ENCODE peak calls at places on chromosomes 6 and 20, in ten cellular contexts. One of them, this sample, is unnamed.

GRCh38 chr6:8658391-8658790 is 223.0 kb upstream of the SLC35B3 start:
- DNase-seq in activated T-cell treated with anti-CD3 and anti-CD28 coated beads, Interleukin-2, amount 50 U/mL, for 72 hours: no peak
- DNase-seq in cardiac fibroblast: no peak
- DNase-seq in central memory CD4-positive, alpha-beta T cell: no peak
- DNase-seq in NCI-H510A treated with DMSO at 0.1 percent for 48 hours: no peak
- DNase-seq in NCI-H1436 treated with DMSO at 0.1 percent for 48 hours: no peak
- DNase-seq in C1 segment of cervical spinal cord: no peak
- DNase-seq in hippocampal formation: no peak
- DNase-seq in activated CD4-positive, CD25-positive, alpha-beta regulatory T cell: no peak
- DNase-seq in amniotic stem cell: no peak
- DNase-seq in this sample: no peak

GRCh38 chr20:47741669-47742345 is 43.5 kb downstream of the SULF2 start:
- DNase-seq in central memory CD4-positive, alpha-beta T cell: no peak
- DNase-seq in activated T-cell treated with anti-CD3 and anti-CD28 coated beads, Interleukin-2, amount 50 U/mL, for 72 hours: no peak
- DNase-seq in activated CD4-positive, CD25-positive, alpha-beta regulatory T cell: no peak
- DNase-seq in amniotic stem cell: no peak
- DNase-seq in NCI-H510A treated with DMSO at 0.1 percent for 48 hours: no peak
- DNase-seq in NCI-H1436 treated with DMSO at 0.1 percent for 48 hours: no peak
- DNase-seq in hippocampal formation: no peak
- DNase-seq in cardiac fibroblast: no peak
- DNase-seq in C1 segment of cervical spinal cord: no peak
- DNase-seq in this sample: no peak

GRCh38 chr6:117418320-117418719 is 7.4 kb downstream of the ROS1 start:
- DNase-seq in activated T-cell treated with anti-CD3 and anti-CD28 coated beads, Interleukin-2, amount 50 U/mL, for 72 hours: no peak
- DNase-seq in NCI-H1436 treated with DMSO at 0.1 percent for 48 hours: no peak
- DNase-seq in NCI-H510A treated with DMSO at 0.1 percent for 48 hours: no peak
- DNase-seq in C1 segment of cervical spinal cord: no peak
- DNase-seq in amniotic stem cell: no peak
- DNase-seq in activated CD4-positive, CD25-positive, alpha-beta regulatory T cell: no peak
- DNase-seq in hippocampal formation: no peak
- DNase-seq in cardiac fibroblast: no peak
- DNase-seq in central memory CD4-positive, alpha-beta T cell: no peak
- DNase-seq in this sample: no peak

GRCh38 chr6:159718634-159719033 is 8.7 kb upstream of the WTAP start:
- DNase-seq in amniotic stem cell: no peak
- DNase-seq in activated T-cell treated with anti-CD3 and anti-CD28 coated beads, Interleukin-2, amount 50 U/mL, for 72 hours: no peak
- DNase-seq in C1 segment of cervical spinal cord: no peak
- DNase-seq in NCI-H1436 treated with DMSO at 0.1 percent for 48 hours: no peak
- DNase-seq in cardiac fibroblast: no peak
- DNase-seq in central memory CD4-positive, alpha-beta T cell: no peak
- DNase-seq in NCI-H510A treated with DMSO at 0.1 percent for 48 hours: no peak
- DNase-seq in activated CD4-positive, CD25-positive, alpha-beta regulatory T cell: no peak
- DNase-seq in hippocampal formation: no peak
- DNase-seq in this sample: no peak

GRCh38 chr20:55094353-55094861 is 619.0 kb downstream of the DOK5 start:
- DNase-seq in amniotic stem cell: no peak
- DNase-seq in central memory CD4-positive, alpha-beta T cell: no peak
- DNase-seq in NCI-H510A treated with DMSO at 0.1 percent for 48 hours: no peak
- DNase-seq in cardiac fibroblast: no peak
- DNase-seq in hippocampal formation: no peak
- DNase-seq in activated CD4-positive, CD25-positive, alpha-beta regulatory T cell: no peak
- DNase-seq in activated T-cell treated with anti-CD3 and anti-CD28 coated beads, Interleukin-2, amount 50 U/mL, for 72 hours: no peak
- DNase-seq in C1 segment of cervical spinal cord: no peak
- DNase-seq in NCI-H1436 treated with DMSO at 0.1 percent for 48 hours: no peak
- DNase-seq in this sample: no peak

GRCh38 chr6:44388135-44388487 is 605 bp downstream of the CDC5L start:
- DNase-seq in central memory CD4-positive, alpha-beta T cell: no peak
- DNase-seq in hippocampal formation: no peak
- DNase-seq in NCI-H510A treated with DMSO at 0.1 percent for 48 hours: peak
- DNase-seq in NCI-H1436 treated with DMSO at 0.1 percent for 48 hours: no peak
- DNase-seq in cardiac fibroblast: no peak
- DNase-seq in activated CD4-positive, CD25-positive, alpha-beta regulatory T cell: no peak
- DNase-seq in amniotic stem cell: no peak
- DNase-seq in C1 segment of cervical spinal cord: no peak
- DNase-seq in activated T-cell treated with anti-CD3 and anti-CD28 coated beads, Interleukin-2, amount 50 U/mL, for 72 hours: no peak
- DNase-seq in this sample: no peak

GRCh38 chr6:55980627-55981211 is 105.3 kb upstream of the BMP5 start:
- DNase-seq in central memory CD4-positive, alpha-beta T cell: no peak
- DNase-seq in NCI-H1436 treated with DMSO at 0.1 percent for 48 hours: no peak
- DNase-seq in amniotic stem cell: peak
- DNase-seq in C1 segment of cervical spinal cord: no peak
- DNase-seq in activated T-cell treated with anti-CD3 and anti-CD28 coated beads, Interleukin-2, amount 50 U/mL, for 72 hours: no peak
- DNase-seq in NCI-H510A treated with DMSO at 0.1 percent for 48 hours: peak
- DNase-seq in activated CD4-positive, CD25-positive, alpha-beta regulatory T cell: no peak
- DNase-seq in cardiac fibroblast: peak
- DNase-seq in hippocampal formation: peak
- DNase-seq in this sample: peak

GRCh38 chr6:151148111-151148510 is 91.7 kb upstream of the AKAP12 start:
- DNase-seq in activated T-cell treated with anti-CD3 and anti-CD28 coated beads, Interleukin-2, amount 50 U/mL, for 72 hours: no peak
- DNase-seq in cardiac fibroblast: no peak
- DNase-seq in NCI-H1436 treated with DMSO at 0.1 percent for 48 hours: no peak
- DNase-seq in central memory CD4-positive, alpha-beta T cell: no peak
- DNase-seq in activated CD4-positive, CD25-positive, alpha-beta regulatory T cell: no peak
- DNase-seq in hippocampal formation: no peak
- DNase-seq in NCI-H510A treated with DMSO at 0.1 percent for 48 hours: no peak
- DNase-seq in amniotic stem cell: no peak
- DNase-seq in C1 segment of cervical spinal cord: no peak
- DNase-seq in this sample: no peak

GRCh38 chr20:41900292-41900691 is 282.1 kb upstream of the CHD6 start:
- DNase-seq in NCI-H1436 treated with DMSO at 0.1 percent for 48 hours: no peak
- DNase-seq in activated T-cell treated with anti-CD3 and anti-CD28 coated beads, Interleukin-2, amount 50 U/mL, for 72 hours: no peak
- DNase-seq in amniotic stem cell: no peak
- DNase-seq in NCI-H510A treated with DMSO at 0.1 percent for 48 hours: no peak
- DNase-seq in hippocampal formation: no peak
- DNase-seq in cardiac fibroblast: no peak
- DNase-seq in activated CD4-positive, CD25-positive, alpha-beta regulatory T cell: no peak
- DNase-seq in C1 segment of cervical spinal cord: no peak
- DNase-seq in central memory CD4-positive, alpha-beta T cell: no peak
- DNase-seq in this sample: no peak

GRCh38 chr20:34082232-34082887 is 29.7 kb downstream of the EIF2S2 start:
- DNase-seq in central memory CD4-positive, alpha-beta T cell: no peak
- DNase-seq in NCI-H510A treated with DMSO at 0.1 percent for 48 hours: no peak
- DNase-seq in amniotic stem cell: no peak
- DNase-seq in activated T-cell treated with anti-CD3 and anti-CD28 coated beads, Interleukin-2, amount 50 U/mL, for 72 hours: no peak
- DNase-seq in cardiac fibroblast: no peak
- DNase-seq in activated CD4-positive, CD25-positive, alpha-beta regulatory T cell: no peak
- DNase-seq in NCI-H1436 treated with DMSO at 0.1 percent for 48 hours: no peak
- DNase-seq in hippocampal formation: no peak
- DNase-seq in C1 segment of cervical spinal cord: no peak
- DNase-seq in this sample: no peak

GRCh38 chr6:37077459-37078296 is 72.2 kb downstream of the FGD2 start:
- DNase-seq in cardiac fibroblast: peak
- DNase-seq in activated T-cell treated with anti-CD3 and anti-CD28 coated beads, Interleukin-2, amount 50 U/mL, for 72 hours: no peak
- DNase-seq in C1 segment of cervical spinal cord: no peak
- DNase-seq in activated CD4-positive, CD25-positive, alpha-beta regulatory T cell: no peak
- DNase-seq in NCI-H510A treated with DMSO at 0.1 percent for 48 hours: no peak
- DNase-seq in NCI-H1436 treated with DMSO at 0.1 percent for 48 hours: no peak
- DNase-seq in amniotic stem cell: peak
- DNase-seq in hippocampal formation: no peak
- DNase-seq in central memory CD4-positive, alpha-beta T cell: no peak
- DNase-seq in this sample: no peak

GRCh38 chr6:20217476-20217855 is 5.2 kb upstream of the MBOAT1 start:
- DNase-seq in activated T-cell treated with anti-CD3 and anti-CD28 coated beads, Interleukin-2, amount 50 U/mL, for 72 hours: no peak
- DNase-seq in NCI-H1436 treated with DMSO at 0.1 percent for 48 hours: peak
- DNase-seq in NCI-H510A treated with DMSO at 0.1 percent for 48 hours: no peak
- DNase-seq in hippocampal formation: no peak
- DNase-seq in C1 segment of cervical spinal cord: no peak
- DNase-seq in amniotic stem cell: no peak
- DNase-seq in activated CD4-positive, CD25-positive, alpha-beta regulatory T cell: no peak
- DNase-seq in central memory CD4-positive, alpha-beta T cell: no peak
- DNase-seq in cardiac fibroblast: peak
- DNase-seq in this sample: no peak

GRCh38 chr20:51864967-51865366 is 62.6 kb upstream of the SALL4 start:
- DNase-seq in amniotic stem cell: no peak
- DNase-seq in activated T-cell treated with anti-CD3 and anti-CD28 coated beads, Interleukin-2, amount 50 U/mL, for 72 hours: no peak
- DNase-seq in hippocampal formation: no peak
- DNase-seq in central memory CD4-positive, alpha-beta T cell: no peak
- DNase-seq in C1 segment of cervical spinal cord: no peak
- DNase-seq in activated CD4-positive, CD25-positive, alpha-beta regulatory T cell: no peak
- DNase-seq in NCI-H1436 treated with DMSO at 0.1 percent for 48 hours: no peak
- DNase-seq in NCI-H510A treated with DMSO at 0.1 percent for 48 hours: no peak
- DNase-seq in cardiac fibroblast: no peak
- DNase-seq in this sample: no peak

GRCh38 chr6:44843734-44844133 is 456.2 kb downstream of the CDC5L start:
- DNase-seq in cardiac fibroblast: no peak
- DNase-seq in central memory CD4-positive, alpha-beta T cell: no peak
- DNase-seq in activated CD4-positive, CD25-positive, alpha-beta regulatory T cell: no peak
- DNase-seq in NCI-H510A treated with DMSO at 0.1 percent for 48 hours: no peak
- DNase-seq in amniotic stem cell: no peak
- DNase-seq in NCI-H1436 treated with DMSO at 0.1 percent for 48 hours: no peak
- DNase-seq in C1 segment of cervical spinal cord: no peak
- DNase-seq in activated T-cell treated with anti-CD3 and anti-CD28 coated beads, Interleukin-2, amount 50 U/mL, for 72 hours: no peak
- DNase-seq in hippocampal formation: no peak
- DNase-seq in this sample: no peak

GRCh38 chr20:38965264-38965663 is 3.1 kb downstream of the DHX35 start:
- DNase-seq in activated T-cell treated with anti-CD3 and anti-CD28 coated beads, Interleukin-2, amount 50 U/mL, for 72 hours: no peak
- DNase-seq in NCI-H1436 treated with DMSO at 0.1 percent for 48 hours: no peak
- DNase-seq in NCI-H510A treated with DMSO at 0.1 percent for 48 hours: no peak
- DNase-seq in activated CD4-positive, CD25-positive, alpha-beta regulatory T cell: no peak
- DNase-seq in C1 segment of cervical spinal cord: no peak
- DNase-seq in hippocampal formation: no peak
- DNase-seq in central memory CD4-positive, alpha-beta T cell: no peak
- DNase-seq in amniotic stem cell: no peak
- DNase-seq in cardiac fibroblast: no peak
- DNase-seq in this sample: no peak

GRCh38 chr6:133741375-133741861 is 147.5 kb upstream of the TCF21 start:
- DNase-seq in activated CD4-positive, CD25-positive, alpha-beta regulatory T cell: no peak
- DNase-seq in activated T-cell treated with anti-CD3 and anti-CD28 coated beads, Interleukin-2, amount 50 U/mL, for 72 hours: no peak
- DNase-seq in hippocampal formation: no peak
- DNase-seq in NCI-H510A treated with DMSO at 0.1 percent for 48 hours: peak
- DNase-seq in central memory CD4-positive, alpha-beta T cell: no peak
- DNase-seq in C1 segment of cervical spinal cord: no peak
- DNase-seq in amniotic stem cell: no peak
- DNase-seq in NCI-H1436 treated with DMSO at 0.1 percent for 48 hours: no peak
- DNase-seq in cardiac fibroblast: peak
- DNase-seq in this sample: no peak

GRCh38 chr6:28336284-28337024 is 506 bp upstream of the ZSCAN31 start:
- DNase-seq in C1 segment of cervical spinal cord: no peak
- DNase-seq in cardiac fibroblast: peak
- DNase-seq in activated CD4-positive, CD25-positive, alpha-beta regulatory T cell: no peak
- DNase-seq in amniotic stem cell: no peak
- DNase-seq in activated T-cell treated with anti-CD3 and anti-CD28 coated beads, Interleukin-2, amount 50 U/mL, for 72 hours: peak
- DNase-seq in hippocampal formation: peak
- DNase-seq in NCI-H1436 treated with DMSO at 0.1 percent for 48 hours: no peak
- DNase-seq in NCI-H510A treated with DMSO at 0.1 percent for 48 hours: peak
- DNase-seq in central memory CD4-positive, alpha-beta T cell: peak
- DNase-seq in this sample: no peak

GRCh38 chr6:104768906-104769305 is 90.8 kb downstream of the HACE1 start:
- DNase-seq in activated T-cell treated with anti-CD3 and anti-CD28 coated beads, Interleukin-2, amount 50 U/mL, for 72 hours: no peak
- DNase-seq in central memory CD4-positive, alpha-beta T cell: no peak
- DNase-seq in NCI-H510A treated with DMSO at 0.1 percent for 48 hours: no peak
- DNase-seq in NCI-H1436 treated with DMSO at 0.1 percent for 48 hours: no peak
- DNase-seq in amniotic stem cell: no peak
- DNase-seq in C1 segment of cervical spinal cord: no peak
- DNase-seq in hippocampal formation: no peak
- DNase-seq in cardiac fibroblast: no peak
- DNase-seq in activated CD4-positive, CD25-positive, alpha-beta regulatory T cell: no peak
- DNase-seq in this sample: no peak

GRCh38 chr20:57420571-57421257 is 29.5 kb downstream of the RBM38 start:
- DNase-seq in NCI-H1436 treated with DMSO at 0.1 percent for 48 hours: peak
- DNase-seq in NCI-H510A treated with DMSO at 0.1 percent for 48 hours: no peak
- DNase-seq in hippocampal formation: no peak
- DNase-seq in central memory CD4-positive, alpha-beta T cell: no peak
- DNase-seq in C1 segment of cervical spinal cord: no peak
- DNase-seq in activated CD4-positive, CD25-positive, alpha-beta regulatory T cell: no peak
- DNase-seq in activated T-cell treated with anti-CD3 and anti-CD28 coated beads, Interleukin-2, amount 50 U/mL, for 72 hours: no peak
- DNase-seq in cardiac fibroblast: no peak
- DNase-seq in amniotic stem cell: no peak
- DNase-seq in this sample: no peak

GRCh38 chr20:48052492-48052870 is 267.2 kb upstream of the SULF2 start:
- DNase-seq in central memory CD4-positive, alpha-beta T cell: no peak
- DNase-seq in activated CD4-positive, CD25-positive, alpha-beta regulatory T cell: no peak
- DNase-seq in NCI-H1436 treated with DMSO at 0.1 percent for 48 hours: no peak
- DNase-seq in cardiac fibroblast: no peak
- DNase-seq in amniotic stem cell: no peak
- DNase-seq in activated T-cell treated with anti-CD3 and anti-CD28 coated beads, Interleukin-2, amount 50 U/mL, for 72 hours: no peak
- DNase-seq in C1 segment of cervical spinal cord: no peak
- DNase-seq in hippocampal formation: no peak
- DNase-seq in NCI-H510A treated with DMSO at 0.1 percent for 48 hours: no peak
- DNase-seq in this sample: no peak

GRCh38 chr6:151043944-151044343 is 178.4 kb downstream of the MTHFD1L start:
- DNase-seq in cardiac fibroblast: no peak
- DNase-seq in hippocampal formation: no peak
- DNase-seq in NCI-H1436 treated with DMSO at 0.1 percent for 48 hours: no peak
- DNase-seq in activated CD4-positive, CD25-positive, alpha-beta regulatory T cell: no peak
- DNase-seq in central memory CD4-positive, alpha-beta T cell: no peak
- DNase-seq in C1 segment of cervical spinal cord: no peak
- DNase-seq in amniotic stem cell: no peak
- DNase-seq in NCI-H510A treated with DMSO at 0.1 percent for 48 hours: no peak
- DNase-seq in activated T-cell treated with anti-CD3 and anti-CD28 coated beads, Interleukin-2, amount 50 U/mL, for 72 hours: no peak
- DNase-seq in this sample: no peak

GRCh38 chr6:93581371-93581770 is 162.0 kb upstream of the EPHA7 start:
- DNase-seq in hippocampal formation: no peak
- DNase-seq in NCI-H510A treated with DMSO at 0.1 percent for 48 hours: peak
- DNase-seq in central memory CD4-positive, alpha-beta T cell: no peak
- DNase-seq in activated T-cell treated with anti-CD3 and anti-CD28 coated beads, Interleukin-2, amount 50 U/mL, for 72 hours: no peak
- DNase-seq in C1 segment of cervical spinal cord: no peak
- DNase-seq in cardiac fibroblast: no peak
- DNase-seq in NCI-H1436 treated with DMSO at 0.1 percent for 48 hours: no peak
- DNase-seq in amniotic stem cell: no peak
- DNase-seq in activated CD4-positive, CD25-positive, alpha-beta regulatory T cell: no peak
- DNase-seq in this sample: no peak

GRCh38 chr6:85726206-85726605 is 83.5 kb upstream of the SYNCRIP start:
- DNase-seq in cardiac fibroblast: no peak
- DNase-seq in NCI-H510A treated with DMSO at 0.1 percent for 48 hours: no peak
- DNase-seq in amniotic stem cell: no peak
- DNase-seq in activated CD4-positive, CD25-positive, alpha-beta regulatory T cell: no peak
- DNase-seq in NCI-H1436 treated with DMSO at 0.1 percent for 48 hours: no peak
- DNase-seq in hippocampal formation: no peak
- DNase-seq in activated T-cell treated with anti-CD3 and anti-CD28 coated beads, Interleukin-2, amount 50 U/mL, for 72 hours: no peak
- DNase-seq in central memory CD4-positive, alpha-beta T cell: no peak
- DNase-seq in C1 segment of cervical spinal cord: no peak
- DNase-seq in this sample: no peak

GRCh38 chr6:113209315-113209714 is 647.8 kb upstream of the MARCKS start:
- DNase-seq in hippocampal formation: no peak
- DNase-seq in activated CD4-positive, CD25-positive, alpha-beta regulatory T cell: no peak
- DNase-seq in NCI-H1436 treated with DMSO at 0.1 percent for 48 hours: no peak
- DNase-seq in amniotic stem cell: no peak
- DNase-seq in central memory CD4-positive, alpha-beta T cell: no peak
- DNase-seq in activated T-cell treated with anti-CD3 and anti-CD28 coated beads, Interleukin-2, amount 50 U/mL, for 72 hours: no peak
- DNase-seq in C1 segment of cervical spinal cord: no peak
- DNase-seq in cardiac fibroblast: no peak
- DNase-seq in NCI-H510A treated with DMSO at 0.1 percent for 48 hours: no peak
- DNase-seq in this sample: no peak

GRCh38 chr6:13589801-13590200 is 15.4 kb downstream of the SIRT5 start:
- DNase-seq in activated T-cell treated with anti-CD3 and anti-CD28 coated beads, Interleukin-2, amount 50 U/mL, for 72 hours: no peak
- DNase-seq in activated CD4-positive, CD25-positive, alpha-beta regulatory T cell: no peak
- DNase-seq in NCI-H510A treated with DMSO at 0.1 percent for 48 hours: no peak
- DNase-seq in amniotic stem cell: no peak
- DNase-seq in NCI-H1436 treated with DMSO at 0.1 percent for 48 hours: no peak
- DNase-seq in cardiac fibroblast: no peak
- DNase-seq in central memory CD4-positive, alpha-beta T cell: no peak
- DNase-seq in hippocampal formation: no peak
- DNase-seq in C1 segment of cervical spinal cord: no peak
- DNase-seq in this sample: no peak

GRCh38 chr6:90595854-90596253 is 9.0 kb upstream of the MAP3K7 start:
- DNase-seq in NCI-H510A treated with DMSO at 0.1 percent for 48 hours: no peak
- DNase-seq in cardiac fibroblast: no peak
- DNase-seq in NCI-H1436 treated with DMSO at 0.1 percent for 48 hours: no peak
- DNase-seq in amniotic stem cell: no peak
- DNase-seq in activated CD4-positive, CD25-positive, alpha-beta regulatory T cell: no peak
- DNase-seq in hippocampal formation: no peak
- DNase-seq in C1 segment of cervical spinal cord: no peak
- DNase-seq in central memory CD4-positive, alpha-beta T cell: no peak
- DNase-seq in activated T-cell treated with anti-CD3 and anti-CD28 coated beads, Interleukin-2, amount 50 U/mL, for 72 hours: no peak
- DNase-seq in this sample: no peak

GRCh38 chr20:2164966-2165365 is 63.3 kb downstream of the STK35 start:
- DNase-seq in activated CD4-positive, CD25-positive, alpha-beta regulatory T cell: no peak
- DNase-seq in cardiac fibroblast: no peak
- DNase-seq in central memory CD4-positive, alpha-beta T cell: no peak
- DNase-seq in activated T-cell treated with anti-CD3 and anti-CD28 coated beads, Interleukin-2, amount 50 U/mL, for 72 hours: no peak
- DNase-seq in NCI-H510A treated with DMSO at 0.1 percent for 48 hours: no peak
- DNase-seq in hippocampal formation: no peak
- DNase-seq in NCI-H1436 treated with DMSO at 0.1 percent for 48 hours: no peak
- DNase-seq in amniotic stem cell: no peak
- DNase-seq in C1 segment of cervical spinal cord: no peak
- DNase-seq in this sample: no peak

GRCh38 chr6:151096691-151097090 is 143.1 kb upstream of the AKAP12 start:
- DNase-seq in NCI-H1436 treated with DMSO at 0.1 percent for 48 hours: no peak
- DNase-seq in C1 segment of cervical spinal cord: no peak
- DNase-seq in central memory CD4-positive, alpha-beta T cell: no peak
- DNase-seq in hippocampal formation: no peak
- DNase-seq in activated CD4-positive, CD25-positive, alpha-beta regulatory T cell: no peak
- DNase-seq in amniotic stem cell: no peak
- DNase-seq in activated T-cell treated with anti-CD3 and anti-CD28 coated beads, Interleukin-2, amount 50 U/mL, for 72 hours: no peak
- DNase-seq in cardiac fibroblast: no peak
- DNase-seq in NCI-H510A treated with DMSO at 0.1 percent for 48 hours: no peak
- DNase-seq in this sample: no peak